ENCODE peak calls at places on chromosome 11, in four cellular contexts. V, S, X and I are unnamed samples.

GRCh38 chr11:94597896-94598295 is 30.7 kb downstream of the PIWIL4 start:
- DNase-seq in V (no peak), S (no peak), X (no peak), I (no peak)

GRCh38 chr11:126319374-126319740 is 15.5 kb downstream of the DCPS start:
- DNase-seq in X (no peak), S (no peak), V (no peak), I (no peak)

GRCh38 chr11:68349461-68350249 is 37.3 kb downstream of the LRP5 start:
- DNase-seq in S (no peak), V (no peak), X (no peak), I (no peak)

GRCh38 chr11:67274768-67275605 is 8.7 kb downstream of the GRK2 start:
- DNase-seq in S (no peak), V (no peak), X (no peak), I (no peak)

GRCh38 chr11:27216268-27217149 is 146.5 kb downstream of the CCDC34 start:
- DNase-seq in S (no peak), X (no peak), V (no peak), I (no peak)

GRCh38 chr11:117300301-117300700 is 9.2 kb downstream of the BACE1-AS start:
- DNase-seq in S (no peak), X (no peak), V (no peak), I (no peak)

GRCh38 chr11:60942207-60942606 is 9.8 kb downstream of the SLC15A3 start:
- DNase-seq in X (no peak), V (no peak), S (no peak), I (no peak)

GRCh38 chr11:134266841-134267251 is 9.3 kb upstream of the GLB1L3 start:
- DNase-seq in X (no peak), S (no peak), V (no peak), I (no peak)

GRCh38 chr11:20027546-20028014 is 132.7 kb downstream of the DBX1 start:
- DNase-seq in X (no peak), V (no peak), S (no peak), I (no peak)

GRCh38 chr11:18371279-18371678 is 23.1 kb upstream of the LDHA start:
- DNase-seq in X (no peak), S (no peak), V (no peak), I (no peak)

GRCh38 chr11:57131080-57131790 is 50.5 kb upstream of the LRRC55 start:
- DNase-seq in V (peak), X (no peak), S (no peak), I (no peak)